ENCODE peak calls at places on chromosomes 12 and 14, in nine cellular contexts. One of them, this sample, is unnamed.

GRCh38 chr12:132603240-132604107 is 6.9 kb downstream of the LRCOL1 start:
- DNase-seq in stimulated activated CD4-positive, alpha-beta T cell treated with anti-CD3 and anti-CD28 coated beads, TNF-alpha, amount 100 ng/mL, for 24 hours: no peak
- DNase-seq in endothelial cell: peak
- DNase-seq in GM20000: no peak
- DNase-seq in RCC 7860: no peak
- DNase-seq in NCI-H1105: no peak
- DNase-seq in caudate nucleus: no peak
- DNase-seq in GM10248: no peak
- DNase-seq in nephron progenitor cell: peak
- DNase-seq in this sample: no peak

GRCh38 chr14:31877333-31877798 is 199.7 kb upstream of the ARHGAP5 start:
- DNase-seq in stimulated activated CD4-positive, alpha-beta T cell treated with anti-CD3 and anti-CD28 coated beads, TNF-alpha, amount 100 ng/mL, for 24 hours: no peak
- DNase-seq in endothelial cell: no peak
- DNase-seq in GM20000: no peak
- DNase-seq in RCC 7860: no peak
- DNase-seq in NCI-H1105: no peak
- DNase-seq in caudate nucleus: no peak
- DNase-seq in GM10248: no peak
- DNase-seq in nephron progenitor cell: no peak
- DNase-seq in this sample: no peak

GRCh38 chr12:93572712-93573551 is 457 bp downstream of the SOCS2 start:
- DNase-seq in stimulated activated CD4-positive, alpha-beta T cell treated with anti-CD3 and anti-CD28 coated beads, TNF-alpha, amount 100 ng/mL, for 24 hours: no peak
- DNase-seq in endothelial cell: peak
- DNase-seq in GM20000: peak
- DNase-seq in RCC 7860: no peak
- DNase-seq in NCI-H1105: no peak
- DNase-seq in caudate nucleus: no peak
- DNase-seq in GM10248: peak
- DNase-seq in nephron progenitor cell: peak
- DNase-seq in this sample: no peak

GRCh38 chr12:3367750-3368444 is 123.1 kb upstream of the PRMT8 start:
- DNase-seq in stimulated activated CD4-positive, alpha-beta T cell treated with anti-CD3 and anti-CD28 coated beads, TNF-alpha, amount 100 ng/mL, for 24 hours: no peak
- DNase-seq in endothelial cell: no peak
- DNase-seq in GM20000: no peak
- DNase-seq in RCC 7860: no peak
- DNase-seq in NCI-H1105: no peak
- DNase-seq in caudate nucleus: no peak
- DNase-seq in GM10248: no peak
- DNase-seq in nephron progenitor cell: no peak
- DNase-seq in this sample: no peak

GRCh38 chr14:58354817-58355216 is 40.9 kb upstream of the TOMM20L start:
- DNase-seq in stimulated activated CD4-positive, alpha-beta T cell treated with anti-CD3 and anti-CD28 coated beads, TNF-alpha, amount 100 ng/mL, for 24 hours: no peak
- DNase-seq in endothelial cell: no peak
- DNase-seq in GM20000: no peak
- DNase-seq in RCC 7860: no peak
- DNase-seq in NCI-H1105: no peak
- DNase-seq in caudate nucleus: no peak
- DNase-seq in GM10248: no peak
- DNase-seq in nephron progenitor cell: no peak
- DNase-seq in this sample: peak

GRCh38 chr12:57756406-57757341 is 1.8 kb downstream of the MARCHF9 start:
- DNase-seq in stimulated activated CD4-positive, alpha-beta T cell treated with anti-CD3 and anti-CD28 coated beads, TNF-alpha, amount 100 ng/mL, for 24 hours: no peak
- DNase-seq in endothelial cell: peak
- DNase-seq in GM20000: peak
- DNase-seq in RCC 7860: no peak
- DNase-seq in NCI-H1105: no peak
- DNase-seq in caudate nucleus: no peak
- DNase-seq in GM10248: peak
- DNase-seq in nephron progenitor cell: peak
- DNase-seq in this sample: peak

GRCh38 chr14:50813544-50813863 is 17.5 kb downstream of the NIN start:
- DNase-seq in stimulated activated CD4-positive, alpha-beta T cell treated with anti-CD3 and anti-CD28 coated beads, TNF-alpha, amount 100 ng/mL, for 24 hours: no peak
- DNase-seq in endothelial cell: no peak
- DNase-seq in GM20000: no peak
- DNase-seq in RCC 7860: no peak
- DNase-seq in NCI-H1105: no peak
- DNase-seq in caudate nucleus: no peak
- DNase-seq in GM10248: no peak
- DNase-seq in nephron progenitor cell: no peak
- DNase-seq in this sample: peak

GRCh38 chr14:68231832-68232642 is 412.5 kb downstream of the RAD51B start:
- DNase-seq in stimulated activated CD4-positive, alpha-beta T cell treated with anti-CD3 and anti-CD28 coated beads, TNF-alpha, amount 100 ng/mL, for 24 hours: no peak
- DNase-seq in endothelial cell: no peak
- DNase-seq in GM20000: no peak
- DNase-seq in RCC 7860: no peak
- DNase-seq in NCI-H1105: no peak
- DNase-seq in caudate nucleus: no peak
- DNase-seq in GM10248: no peak
- DNase-seq in nephron progenitor cell: no peak
- DNase-seq in this sample: no peak

GRCh38 chr12:65640489-65640901 is 183.8 kb upstream of the HMGA2 start:
- DNase-seq in stimulated activated CD4-positive, alpha-beta T cell treated with anti-CD3 and anti-CD28 coated beads, TNF-alpha, amount 100 ng/mL, for 24 hours: no peak
- DNase-seq in endothelial cell: no peak
- DNase-seq in GM20000: no peak
- DNase-seq in RCC 7860: no peak
- DNase-seq in NCI-H1105: no peak
- DNase-seq in caudate nucleus: no peak
- DNase-seq in GM10248: no peak
- DNase-seq in nephron progenitor cell: no peak
- DNase-seq in this sample: no peak

GRCh38 chr12:442235-442884 is 17.4 kb upstream of the B4GALNT3 start:
- DNase-seq in stimulated activated CD4-positive, alpha-beta T cell treated with anti-CD3 and anti-CD28 coated beads, TNF-alpha, amount 100 ng/mL, for 24 hours: no peak
- DNase-seq in endothelial cell: peak
- DNase-seq in GM20000: peak
- DNase-seq in RCC 7860: peak
- DNase-seq in NCI-H1105: peak
- DNase-seq in caudate nucleus: no peak
- DNase-seq in GM10248: peak
- DNase-seq in nephron progenitor cell: peak
- DNase-seq in this sample: peak

GRCh38 chr12:124392991-124393790 is 98.3 kb downstream of the RFLNA start:
- DNase-seq in stimulated activated CD4-positive, alpha-beta T cell treated with anti-CD3 and anti-CD28 coated beads, TNF-alpha, amount 100 ng/mL, for 24 hours: no peak
- DNase-seq in endothelial cell: no peak
- DNase-seq in GM20000: no peak
- DNase-seq in RCC 7860: peak
- DNase-seq in NCI-H1105: peak
- DNase-seq in caudate nucleus: peak
- DNase-seq in GM10248: no peak
- DNase-seq in nephron progenitor cell: no peak
- DNase-seq in this sample: no peak

GRCh38 chr12:13241833-13242232 is 45.3 kb downstream of the EMP1 start:
- DNase-seq in stimulated activated CD4-positive, alpha-beta T cell treated with anti-CD3 and anti-CD28 coated beads, TNF-alpha, amount 100 ng/mL, for 24 hours: no peak
- DNase-seq in endothelial cell: no peak
- DNase-seq in GM20000: no peak
- DNase-seq in RCC 7860: peak
- DNase-seq in NCI-H1105: no peak
- DNase-seq in caudate nucleus: no peak
- DNase-seq in GM10248: no peak
- DNase-seq in nephron progenitor cell: no peak
- DNase-seq in this sample: no peak

GRCh38 chr12:12365931-12366431 is 9.1 kb downstream of the BORCS5 start:
- DNase-seq in stimulated activated CD4-positive, alpha-beta T cell treated with anti-CD3 and anti-CD28 coated beads, TNF-alpha, amount 100 ng/mL, for 24 hours: no peak
- DNase-seq in endothelial cell: no peak
- DNase-seq in GM20000: no peak
- DNase-seq in RCC 7860: no peak
- DNase-seq in NCI-H1105: no peak
- DNase-seq in caudate nucleus: no peak
- DNase-seq in GM10248: no peak
- DNase-seq in nephron progenitor cell: no peak
- DNase-seq in this sample: no peak

GRCh38 chr12:1083888-1084262 is 92.9 kb downstream of the ERC1 start:
- DNase-seq in stimulated activated CD4-positive, alpha-beta T cell treated with anti-CD3 and anti-CD28 coated beads, TNF-alpha, amount 100 ng/mL, for 24 hours: no peak
- DNase-seq in endothelial cell: no peak
- DNase-seq in GM20000: no peak
- DNase-seq in RCC 7860: peak
- DNase-seq in NCI-H1105: peak
- DNase-seq in caudate nucleus: no peak
- DNase-seq in GM10248: no peak
- DNase-seq in nephron progenitor cell: no peak
- DNase-seq in this sample: peak

GRCh38 chr14:93894992-93895391 is 32.2 kb upstream of the FAM181A start:
- DNase-seq in stimulated activated CD4-positive, alpha-beta T cell treated with anti-CD3 and anti-CD28 coated beads, TNF-alpha, amount 100 ng/mL, for 24 hours: no peak
- DNase-seq in endothelial cell: no peak
- DNase-seq in GM20000: no peak
- DNase-seq in RCC 7860: no peak
- DNase-seq in NCI-H1105: no peak
- DNase-seq in caudate nucleus: no peak
- DNase-seq in GM10248: no peak
- DNase-seq in nephron progenitor cell: no peak
- DNase-seq in this sample: no peak

GRCh38 chr14:94269156-94269555 is 23.9 kb downstream of the SERPINA10 start:
- DNase-seq in stimulated activated CD4-positive, alpha-beta T cell treated with anti-CD3 and anti-CD28 coated beads, TNF-alpha, amount 100 ng/mL, for 24 hours: no peak
- DNase-seq in endothelial cell: no peak
- DNase-seq in GM20000: no peak
- DNase-seq in RCC 7860: no peak
- DNase-seq in NCI-H1105: no peak
- DNase-seq in caudate nucleus: no peak
- DNase-seq in GM10248: no peak
- DNase-seq in nephron progenitor cell: no peak
- DNase-seq in this sample: no peak

GRCh38 chr14:63878792-63879191 is 26.0 kb downstream of the SYNE2 start:
- DNase-seq in stimulated activated CD4-positive, alpha-beta T cell treated with anti-CD3 and anti-CD28 coated beads, TNF-alpha, amount 100 ng/mL, for 24 hours: no peak
- DNase-seq in endothelial cell: no peak
- DNase-seq in GM20000: no peak
- DNase-seq in RCC 7860: no peak
- DNase-seq in NCI-H1105: no peak
- DNase-seq in caudate nucleus: no peak
- DNase-seq in GM10248: no peak
- DNase-seq in nephron progenitor cell: no peak
- DNase-seq in this sample: no peak

GRCh38 chr14:81517798-81518398 is 15.8 kb downstream of the SEL1L start:
- DNase-seq in stimulated activated CD4-positive, alpha-beta T cell treated with anti-CD3 and anti-CD28 coated beads, TNF-alpha, amount 100 ng/mL, for 24 hours: no peak
- DNase-seq in endothelial cell: no peak
- DNase-seq in GM20000: no peak
- DNase-seq in RCC 7860: no peak
- DNase-seq in NCI-H1105: no peak
- DNase-seq in caudate nucleus: no peak
- DNase-seq in GM10248: no peak
- DNase-seq in nephron progenitor cell: no peak
- DNase-seq in this sample: no peak